ENCODE peak calls at places on chromosome 14, in seven cellular contexts. Y, Q, D, P, M, E and O are unnamed samples.

GRCh38 chr14:68655961-68656360 is 136.9 kb downstream of the ZFP36L1 start:
- DNase-seq in E (no peak), D (no peak), P (no peak), M (no peak), Q (no peak), Y (no peak), O (peak)

GRCh38 chr14:32307881-32308582 is 21.1 kb upstream of the AKAP6 start:
- DNase-seq in M (no peak), Y (no peak), Q (no peak), D (no peak), E (no peak), P (no peak), O (no peak)

GRCh38 chr14:67940894-67941455 is 121.4 kb downstream of the RAD51B start:
- DNase-seq in Y (peak), P (no peak), D (no peak), M (no peak), Q (no peak), E (no peak), O (no peak)

GRCh38 chr14:66813636-66814035 is 305.7 kb downstream of the GPHN start:
- DNase-seq in D (no peak), P (no peak), E (no peak), M (no peak), Y (no peak), Q (no peak), O (no peak)

GRCh38 chr14:77275041-77275854 is 4.2 kb upstream of the NGB start:
- DNase-seq in D (no peak), Y (no peak), E (no peak), M (no peak), P (no peak), Q (no peak), O (no peak)

GRCh38 chr14:51211149-51211548 is 28.9 kb upstream of the TMX1 start:
- DNase-seq in Q (no peak), P (no peak), D (no peak), Y (peak), M (no peak), E (peak), O (no peak)

GRCh38 chr14:34930591-34931069 is 52.2 kb upstream of the SRP54 start:
- DNase-seq in M (no peak), P (no peak), E (no peak), D (no peak), Y (no peak), Q (no peak), O (no peak)

GRCh38 chr14:72024043-72024407 is 91.8 kb downstream of the RGS6 start:
- DNase-seq in P (no peak), D (peak), M (no peak), Q (peak), E (peak), Y (no peak), O (no peak)

GRCh38 chr14:79573486-79573885 is 637.8 kb downstream of the DIO2 start:
- DNase-seq in Q (no peak), M (no peak), P (no peak), Y (no peak), E (peak), D (no peak), O (no peak)

GRCh38 chr14:87115234-87115633 is 877.7 kb downstream of the GALC start:
- DNase-seq in Y (no peak), D (no peak), E (no peak), P (no peak), Q (no peak), M (no peak), O (no peak)

GRCh38 chr14:59186316-59186715 is 2.2 kb upstream of the DAAM1 start:
- DNase-seq in Q (no peak), Y (no peak), E (no peak), M (no peak), P (no peak), D (no peak), O (no peak)

GRCh38 chr14:104138098-104138890 is at the start of gene KIF26A:
- DNase-seq in D (no peak), E (peak), P (no peak), Q (no peak), M (no peak), Y (no peak), O (no peak)

GRCh38 chr14:100747021-100747586 is 20.4 kb downstream of the DLK1 start:
- DNase-seq in Y (peak), M (no peak), D (no peak), E (no peak), P (no peak), Q (no peak), O (no peak)

GRCh38 chr14:24076302-24076601 is 4.9 kb downstream of the CPNE6 start:
- DNase-seq in D (no peak), M (no peak), P (no peak), Y (no peak), E (no peak), Q (no peak), O (no peak)

GRCh38 chr14:105061428-105062047 is 3.7 kb downstream of the GPR132 start:
- DNase-seq in M (no peak), Q (peak), Y (no peak), D (peak), E (no peak), P (peak), O (no peak)

GRCh38 chr14:104035300-104035699 is 50.2 kb upstream of the ASPG start:
- DNase-seq in Q (no peak), E (no peak), P (no peak), Y (no peak), M (no peak), D (no peak), O (no peak)

GRCh38 chr14:25988536-25988935 is 609.3 kb downstream of the NOVA1 start:
- DNase-seq in E (no peak), M (no peak), D (no peak), P (no peak), Q (no peak), Y (no peak), O (no peak)

GRCh38 chr14:56811596-56812363 is 1.5 kb upstream of the OTX2 start:
- DNase-seq in P (no peak), E (peak), Y (no peak), D (no peak), M (no peak), Q (no peak), O (no peak)

GRCh38 chr14:75476274-75476995 is 45.8 kb upstream of the BATF start:
- DNase-seq in Q (no peak), D (no peak), E (no peak), P (no peak), Y (peak), M (no peak), O (no peak)

GRCh38 chr14:53628747-53629146 is 327.9 kb downstream of the BMP4 start:
- DNase-seq in Q (no peak), D (no peak), E (no peak), Y (no peak), P (no peak), M (no peak), O (no peak)

GRCh38 chr14:69351385-69351784 is 46.7 kb downstream of the ERH start:
- DNase-seq in D (no peak), Y (no peak), E (no peak), P (no peak), M (no peak), Q (no peak), O (no peak)

GRCh38 chr14:36585100-36585499 is 2.7 kb upstream of the NKX2-8 start:
- DNase-seq in P (no peak), Q (no peak), E (no peak), Y (no peak), M (no peak), D (no peak), O (no peak)